ENCODE peak calls at places on chromosome 7, in six cellular contexts. S is transverse colon, H is K562, A is stomach, P is HCT116, O is upper lobe of left lung. W is an unnamed sample. For H3K4me1, the result is how much of the 10 kb centered on the place peaks cover.

GRCh38 chr7:65325793-65326432 is 47.7 kb upstream of the ZNF92 start:
- DNase-seq in H (no peak), A (no peak), O (no peak), S (no peak), P (no peak), W (peak)

GRCh38 chr7:151233804-151234203 is 1.5 kb downstream of the CHPF2 start:
- DNase-seq in P (no peak), O (no peak), A (no peak), H (no peak), S (no peak), W (no peak)

GRCh38 chr7:87797798-87798403 is 78.3 kb downstream of the SLC25A40 start:
- DNase-seq in S (no peak), A (no peak), O (no peak), P (peak), H (peak), W (peak)

GRCh38 chr7:137146012-137146455 is 197.5 kb downstream of the PTN start:
- DNase-seq in P (no peak), A (no peak), H (no peak), O (no peak), S (no peak), W (no peak)

GRCh38 chr7:157654350-157654749 is 317.5 kb downstream of the DNAJB6 start:
- DNase-seq in H (no peak), O (no peak), P (no peak), S (no peak), A (no peak), W (no peak)

GRCh38 chr7:20542594-20542993 is 72.9 kb upstream of the ABCB5 start:
- DNase-seq in A (no peak), H (no peak), S (peak), O (peak), P (no peak), W (peak)

GRCh38 chr7:151866761-151867650 is 9.9 kb downstream of the PRKAG2 start:
- DNase-seq in S (no peak), P (no peak), H (no peak), A (no peak), O (no peak), W (no peak)

GRCh38 chr7:5424689-5425506 is 1.3 kb upstream of the TNRC18 start:
- DNase-seq in S (peak), O (peak), A (peak), P (no peak), H (no peak), W (peak)

GRCh38 chr7:42247301-42247700 is 10.3 kb upstream of the GLI3 start:
- DNase-seq in O (no peak), A (no peak), S (no peak), H (no peak), P (no peak), W (no peak)

GRCh38 chr7:92758796-92759431 is 77.5 kb downstream of the CDK6 start:
- DNase-seq in O (no peak), A (no peak), H (no peak), P (no peak), S (no peak), W (no peak)

GRCh38 chr7:121329460-121330052 is 756 bp downstream of the WNT16 start:
- DNase-seq in P (no peak), S (peak), H (no peak), O (no peak), A (peak), W (no peak)

GRCh38 chr7:113659419-113659818 is 259.4 kb downstream of the PPP1R3A start:
- DNase-seq in S (no peak), H (no peak), P (no peak), A (no peak), O (no peak), W (no peak)

GRCh38 chr7:105649727-105650381 is 68.6 kb upstream of the EFCAB10 start:
- DNase-seq in O (no peak), P (no peak), H (no peak), S (no peak), A (no peak), W (no peak)

GRCh38 chr7:35797311-35797710 is 3.5 kb upstream of the SEPTIN7 start:
- DNase-seq in H (no peak), S (no peak), A (no peak), P (no peak), O (no peak), W (no peak)

GRCh38 chr7:35787925-35788324 is 12.9 kb upstream of the SEPTIN7 start:
- DNase-seq in H (no peak), S (no peak), O (no peak), P (no peak), A (no peak), W (no peak)

GRCh38 chr7:35793225-35793579 is 7.7 kb upstream of the SEPTIN7 start:
- DNase-seq in H (no peak), P (no peak), O (no peak), S (no peak), A (no peak), W (no peak)

DNA sequence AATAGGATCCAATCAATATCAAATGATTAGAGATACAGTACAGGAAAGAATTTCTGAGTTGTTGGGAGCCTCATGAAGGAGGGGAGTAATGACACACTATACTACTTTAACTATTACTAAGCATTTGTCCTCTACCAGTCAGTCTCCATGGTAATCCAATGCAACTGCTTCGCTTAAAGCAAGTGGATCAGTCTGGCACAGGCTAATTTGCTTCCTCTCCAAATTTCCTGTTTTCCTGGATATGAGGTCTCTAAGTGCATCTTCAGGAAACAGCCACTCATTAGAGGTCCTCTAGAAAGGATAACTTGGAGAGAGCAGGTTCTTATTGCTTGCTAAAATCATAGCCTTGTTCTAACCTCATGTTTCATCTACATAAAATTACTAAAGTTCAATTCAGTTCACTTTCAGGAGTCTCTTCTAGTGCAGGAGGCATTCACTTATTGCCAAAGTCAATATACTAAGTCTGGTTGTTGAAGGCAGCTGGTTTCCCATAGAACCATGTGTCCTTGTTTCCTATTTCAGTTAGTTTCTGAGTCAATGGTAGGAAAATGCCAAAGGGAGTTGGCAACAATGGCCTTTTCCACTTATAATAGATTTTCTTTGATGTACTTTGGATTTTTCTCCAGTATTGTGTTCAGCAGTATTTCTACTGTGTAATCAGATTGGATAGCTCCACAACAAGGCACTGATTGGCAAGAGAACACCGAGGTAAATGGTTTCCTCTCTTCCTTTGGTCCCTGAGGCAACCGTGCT is 8.2 kb upstream of the SEPTIN7 start:
- DNase-seq in H (no peak), P (no peak), O (no peak), S (no peak), A (no peak), W (peak)
- TF ChIP-seq POLR2AphosphoS5 in H (no peak), P (no peak), O (no peak), S (no peak), A (no peak), W (no peak)

GRCh38 chr7:94300176-94300835 is 94.4 kb upstream of the COL1A2 start:
- DNase-seq in P (no peak), O (no peak), S (no peak), A (no peak), H (no peak), W (no peak)
- H3K4me1 ChIP-seq in P (under half), O (under half), S (under half), A (under half), H (under half), W (under half)

DNA sequence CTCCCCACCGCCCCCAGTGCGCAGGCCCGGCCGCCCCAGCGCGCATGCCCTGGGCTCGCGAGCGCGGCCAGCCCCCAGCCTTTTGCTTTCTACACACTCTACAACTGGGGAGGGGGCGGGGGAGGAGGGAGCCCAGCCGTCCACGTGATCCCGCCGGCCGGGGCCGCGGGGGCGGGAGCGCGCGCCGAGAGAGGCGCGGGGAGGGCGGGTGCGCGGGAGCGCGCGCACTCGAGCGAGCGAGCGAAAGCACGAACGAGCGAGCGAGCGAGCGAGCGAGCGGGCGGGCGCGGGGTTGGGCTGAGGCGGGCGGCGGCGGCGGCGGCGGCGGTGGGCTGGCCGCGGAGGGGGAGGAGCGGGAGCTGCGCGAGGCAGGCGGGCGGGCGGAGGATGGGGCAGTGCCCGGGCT is at the start of gene AUTS2:
- DNase-seq in P (no peak), O (peak), H (peak), S (peak), A (peak), W (peak)
- TF ChIP-seq POLR2A in P (no peak), O (no peak), H (no peak), S (no peak), A (no peak), W (no peak)

GRCh38 chr7:44402401-44403096 is 77.2 kb upstream of the CAMK2B start:
- DNase-seq in A (no peak), S (no peak), H (no peak), P (no peak), O (no peak), W (no peak)
- TF ChIP-seq POLR2AphosphoS5 in A (no peak), S (no peak), H (no peak), P (no peak), O (no peak), W (no peak)

GRCh38 chr7:28748346-28748745 is 209.8 kb downstream of the TRIL start:
- DNase-seq in P (no peak), H (no peak), S (no peak), O (no peak), A (no peak), W (no peak)

GRCh38 chr7:28747404-28747803 is 210.7 kb downstream of the TRIL start:
- DNase-seq in S (no peak), P (no peak), A (no peak), H (no peak), O (no peak), W (no peak)

GRCh38 chr7:28745351-28745750 is 212.8 kb downstream of the TRIL start:
- DNase-seq in S (no peak), P (no peak), O (no peak), H (no peak), A (no peak), W (no peak)

GRCh38 chr7:28747854-28748253 is 210.3 kb downstream of the TRIL start:
- DNase-seq in P (no peak), A (no peak), H (no peak), S (no peak), O (no peak), W (no peak)

GRCh38 chr7:28744951-28745350 is 213.2 kb downstream of the TRIL start:
- DNase-seq in P (no peak), O (no peak), S (no peak), H (no peak), A (no peak), W (no peak)
- H3K4me1 ChIP-seq in P (under half), O (under half), S (under half), H (under half), A (under half), W (under half)

GRCh38 chr7:34438436-34438835 is 219.6 kb upstream of the NPSR1 start:
- DNase-seq in H (no peak), O (no peak), P (no peak), A (no peak), S (no peak), W (no peak)
- TF ChIP-seq POLR2A in H (no peak), O (no peak), P (no peak), A (no peak), S (no peak), W (no peak)

GRCh38 chr7:96322373-96322695 is 436 bp upstream of the SLC25A13 start:
- DNase-seq in P (no peak), S (no peak), O (no peak), A (no peak), H (no peak), W (no peak)

GRCh38 chr7:96322847-96323461 is 1.1 kb upstream of the SLC25A13 start:
- DNase-seq in P (no peak), A (no peak), S (no peak), H (no peak), O (no peak), W (no peak)

GRCh38 chr7:96320437-96320836 is 1.5 kb downstream of the SLC25A13 start:
- DNase-seq in P (no peak), O (no peak), S (no peak), H (no peak), A (no peak), W (no peak)

GRCh38 chr7:96321041-96321669 is 743 bp downstream of the SLC25A13 start:
- DNase-seq in P (peak), A (peak), O (peak), H (peak), S (peak), W (peak)

DNA sequence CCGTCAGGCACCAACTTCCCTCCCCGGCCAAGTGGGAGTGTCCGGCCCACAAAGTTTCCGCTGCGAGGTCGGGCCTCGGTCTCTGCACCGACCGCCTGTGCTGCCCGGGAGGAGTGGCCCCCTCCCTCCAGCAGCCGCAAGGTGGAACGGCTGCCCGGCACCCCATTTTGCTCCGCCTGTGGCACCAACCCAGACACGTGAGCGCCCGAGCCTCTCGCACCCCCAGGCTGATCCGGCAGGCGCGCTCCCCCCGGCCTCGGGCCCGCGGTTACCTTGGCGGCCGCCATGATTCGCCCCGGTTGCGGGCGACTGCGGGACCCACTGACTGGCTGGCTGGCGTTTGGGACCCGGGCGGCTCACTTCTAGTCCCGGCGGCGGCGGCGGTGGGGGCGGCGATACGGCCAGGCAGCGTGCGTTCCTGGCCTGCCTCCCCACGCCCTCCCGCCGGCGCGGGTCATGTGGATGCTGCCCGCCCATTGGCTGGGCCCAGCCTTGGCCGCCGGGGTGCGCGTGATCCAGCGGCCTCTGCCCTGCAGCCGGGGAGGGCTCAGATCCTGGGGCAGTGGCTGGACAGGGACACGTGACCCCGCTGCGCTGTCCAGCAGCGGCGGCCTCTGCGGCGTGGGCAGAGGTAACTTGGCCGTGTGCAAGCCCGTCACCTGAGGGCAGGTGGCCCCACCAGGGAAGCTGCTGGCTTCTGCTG is at the start of gene SLC25A13:
- DNase-seq in S (peak), P (peak), A (peak), O (peak), H (peak), W (peak)
- TF ChIP-seq POLR2AphosphoS5 in S (peak), P (peak), A (peak), O (peak), H (peak), W (peak)

W was measured in endothelial cell of umbilical vein.